ENCODE peak calls at places on chromosomes 4 and X, in six cellular contexts. H, F, E, V, M and T are unnamed samples.

GRCh38 chrX:49725923-49726904 is 30.4 kb upstream of the PAGE1 start:
- DNase-seq in H (no peak), F (no peak), E (no peak), V (peak; percentile 3), M (no peak), T (no peak)

GRCh38 chr4:55549888-55550287 is 3.2 kb upstream of the CLOCK start:
- DNase-seq in H (peak; percentile 92), F (no peak), E (no peak), V (no peak), M (peak; percentile 62), T (peak; percentile 90)

GRCh38 chr4:108060164-108060563 is 70.5 kb downstream of the HADH start:
- DNase-seq in H (peak; percentile 46), F (no peak), E (no peak), V (peak; percentile 2), M (peak; percentile 44), T (peak; percentile 58)

GRCh38 chr4:504076-504475 is 5.1 kb downstream of the PIGG start:
- DNase-seq in H (no peak), F (no peak), E (no peak), V (no peak), M (peak; percentile 14), T (peak; percentile 87)

GRCh38 chrX:44735498-44735897 is 108.3 kb upstream of the DUSP21 start:
- DNase-seq in H (no peak), F (no peak), E (no peak), V (no peak), M (no peak), T (no peak)

GRCh38 chr4:148226341-148226740 is 215.9 kb downstream of the NR3C2 start:
- DNase-seq in H (no peak), F (no peak), E (no peak), V (no peak), M (no peak), T (no peak)

GRCh38 chr4:96093057-96093456 is 253.2 kb downstream of the PDHA2 start:
- DNase-seq in H (no peak), F (no peak), E (peak; percentile 8), V (no peak), M (no peak), T (no peak)

GRCh38 chr4:177427097-177427665 is 15.1 kb downstream of the AGA start:
- DNase-seq in H (peak; percentile 75), F (no peak), E (no peak), V (no peak), M (peak; percentile 57), T (peak; percentile 54)

GRCh38 chr4:181959121-181959520 is 284.1 kb upstream of the TENM3 start:
- DNase-seq in H (peak; percentile 89), F (no peak), E (no peak), V (no peak), M (peak; percentile 34), T (peak; percentile 83)

GRCh38 chrX:110173192-110174175 is 144.4 kb downstream of the AMMECR1 start:
- DNase-seq in H (peak; percentile 23), F (no peak), E (no peak), V (no peak), M (peak; percentile 21), T (no peak)

GRCh38 chr4:153904011-153904410 is 115.1 kb upstream of the SFRP2 start:
- DNase-seq in H (no peak), F (no peak), E (no peak), V (no peak), M (no peak), T (no peak)

GRCh38 chrX:68193234-68193633 is 240.1 kb downstream of the OPHN1 start:
- DNase-seq in H (no peak), F (no peak), E (no peak), V (no peak), M (no peak), T (peak; percentile 19)

GRCh38 chr4:81173213-81173612 is 41.8 kb downstream of the PRKG2 start:
- DNase-seq in H (peak; percentile 58), F (no peak), E (no peak), V (no peak), M (no peak), T (peak; percentile 28)

GRCh38 chr4:67332627-67333026 is 212.7 kb downstream of the CENPC start:
- DNase-seq in H (no peak), F (peak; percentile 3), E (no peak), V (peak; percentile 11), M (no peak), T (no peak)

GRCh38 chr4:189059996-189060570 is 880.6 kb upstream of the FRG1 start:
- DNase-seq in H (no peak), F (no peak), E (no peak), V (no peak), M (no peak), T (peak; percentile 49)

GRCh38 chrX:121160987-121161386 is 113.6 kb downstream of the GLUD2 start:
- DNase-seq in H (no peak), F (no peak), E (no peak), V (no peak), M (peak; percentile 51), T (peak; percentile 22)

GRCh38 chr4:70706516-70706915 is 15.2 kb upstream of the RUFY3 start:
- DNase-seq in H (peak; percentile 16), F (no peak), E (no peak), V (peak; percentile 14), M (no peak), T (no peak)

GRCh38 chrX:39559229-39559628 is 538.5 kb downstream of the BCOR start:
- DNase-seq in H (peak; percentile 4), F (no peak), E (no peak), V (no peak), M (no peak), T (peak; percentile 17)

GRCh38 chr4:84814100-84814750 is 152.3 kb downstream of the WDFY3 start:
- DNase-seq in H (peak; percentile 96), F (no peak), E (no peak), V (peak; percentile 71), M (peak; percentile 86), T (peak; percentile 87)

GRCh38 chrX:44400588-44400987 is 57.1 kb upstream of the EFHC2 start:
- DNase-seq in H (peak; percentile 96), F (no peak), E (no peak), V (peak; percentile 51), M (peak; percentile 74), T (peak; percentile 89)

GRCh38 chr4:94412019-94413017 is 39.4 kb upstream of the PDLIM5 start:
- DNase-seq in H (peak; percentile 79), F (no peak), E (no peak), V (no peak), M (peak; percentile 83), T (peak; percentile 71)

DNA sequence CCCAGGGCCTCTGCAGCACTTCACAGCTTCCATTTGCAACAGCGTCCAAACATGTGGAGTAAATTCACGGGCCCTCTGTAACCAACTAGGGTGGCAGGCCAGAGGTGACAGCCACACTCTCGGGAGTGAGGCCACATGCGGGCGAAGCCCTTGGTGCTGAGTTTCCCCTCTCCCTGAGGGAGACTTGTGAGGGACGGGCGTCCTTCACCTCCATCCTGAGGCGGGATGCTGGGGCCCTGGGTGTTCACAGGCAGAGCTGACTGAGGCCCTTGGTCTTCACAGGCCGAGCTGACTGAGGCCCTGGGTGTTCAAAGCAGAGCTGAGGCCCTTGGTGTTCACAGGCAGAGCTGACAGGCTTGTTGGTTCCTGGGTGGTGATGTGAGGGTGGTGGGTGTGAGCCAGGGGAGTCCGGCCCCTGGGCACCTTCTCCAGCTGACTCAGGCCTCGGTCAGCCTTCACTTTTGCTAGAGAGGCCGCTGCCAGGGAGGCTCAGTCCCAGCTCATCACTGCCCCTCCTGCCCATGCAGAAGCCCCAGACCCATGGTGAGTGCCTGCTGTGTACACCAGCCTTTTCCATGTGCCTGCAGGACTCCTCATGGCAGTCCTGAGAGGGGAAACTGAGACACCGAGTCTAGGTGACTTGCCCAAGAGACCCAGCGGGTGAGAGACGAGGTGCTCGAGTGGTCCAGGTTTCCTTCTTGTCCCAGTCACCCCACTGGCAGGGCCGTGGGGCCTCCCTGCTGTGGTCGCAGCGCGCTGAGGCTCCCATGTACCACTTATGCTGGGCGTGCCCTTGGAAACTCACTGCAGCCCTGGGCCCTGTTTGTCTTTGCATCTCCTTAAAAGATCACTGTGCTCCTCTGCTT is 8.5 kb downstream of the WFS1 start:
- DNase-seq in H (peak; percentile 6), F (no peak), E (no peak), V (no peak), M (peak; percentile 7), T (no peak)
- TF ChIP-seq CTCF in H (no peak), F (no peak), E (no peak), V (no peak), M (no peak), T (no peak)

GRCh38 chrX:137549846-137550534 is 15.9 kb upstream of the ZIC3 start:
- DNase-seq in H (no peak), F (no peak), E (no peak), V (no peak), M (no peak), T (no peak)

GRCh38 chrX:137549073-137549472 is 16.9 kb upstream of the ZIC3 start:
- DNase-seq in H (no peak), F (no peak), E (no peak), V (no peak), M (no peak), T (no peak)

GRCh38 chrX:137548261-137548660 is 17.7 kb upstream of the ZIC3 start:
- DNase-seq in H (no peak), F (no peak), E (no peak), V (no peak), M (no peak), T (no peak)

GRCh38 chrX:137545711-137546651 is 19.9 kb upstream of the ZIC3 start:
- DNase-seq in H (no peak), F (no peak), E (no peak), V (no peak), M (no peak), T (no peak)

GRCh38 chrX:137547291-137547690 is 18.6 kb upstream of the ZIC3 start:
- DNase-seq in H (no peak), F (peak; percentile 34), E (no peak), V (no peak), M (no peak), T (no peak)
- TF ChIP-seq CTCF in H (no peak), F (no peak), E (no peak), V (no peak), M (no peak), T (no peak)

GRCh38 chrX:102599084-102599949 is at the start of gene ARMCX5:
- DNase-seq in H (peak; percentile 87), F (peak; percentile 58), E (peak; percentile 77), V (peak; percentile 62), M (peak; percentile 88), T (peak; percentile 89)
- TF ChIP-seq CTCF in H (no peak), F (no peak), E (no peak), V (no peak), M (no peak), T (no peak)

DNA sequence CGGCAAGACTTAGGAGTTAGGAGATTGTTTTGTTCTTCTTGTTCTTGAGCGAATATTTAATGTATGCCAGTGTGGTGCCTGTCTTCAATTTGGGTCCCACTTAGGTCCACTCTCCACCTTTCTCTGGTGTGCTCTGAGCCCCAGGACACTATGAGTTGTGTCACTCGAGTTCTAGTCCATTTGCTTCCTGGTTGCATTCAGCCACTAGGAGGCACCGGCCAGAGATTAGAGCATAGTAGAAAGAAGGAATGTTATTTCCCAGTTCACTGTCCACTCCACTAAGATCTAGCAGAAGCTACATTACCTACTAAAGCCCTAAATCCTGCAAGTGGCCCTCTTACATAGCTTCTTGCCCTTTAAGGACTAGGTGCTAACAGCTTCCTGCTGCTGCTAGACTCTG is 326.9 kb downstream of the NAF1 start:
- DNase-seq in H (no peak), F (no peak), E (no peak), V (peak; percentile 4), M (no peak), T (no peak)
- TF ChIP-seq CTCF in H (no peak), F (no peak), E (no peak), V (peak; percentile 33), M (no peak), T (no peak)

GRCh38 chr4:168995537-168996295 is 14.3 kb downstream of the CBR4 start:
- DNase-seq in H (peak; percentile 19), F (no peak), E (no peak), V (peak; percentile 19), M (peak; percentile 51), T (peak; percentile 17)
- TF ChIP-seq CTCF in H (peak; percentile 34), F (peak; percentile 12), E (no peak), V (no peak), M (peak; percentile 21), T (peak; percentile 15)